ENCODE peak calls at places on chromosomes 3 and 15, in ten cellular contexts. J is activated naive CD4-positive, alpha-beta T cell; D is activated CD4-positive, alpha-beta T cell treated with anti-CD3 and anti-CD28 coated beads for 36 hours; B is HT-29; P is memory B cell; I is EL; T is A549; N is psoas muscle; L is endothelial cell; M is T-helper 17 cell. G is an unnamed sample.

GRCh38 chr3:38397320-38397719 is 50.7 kb downstream of the XYLB start:
- DNase-seq in J (no peak), D (peak), B (peak), P (no peak), I (peak), T (no peak), N (no peak), L (peak), M (no peak), G (peak)

GRCh38 chr3:117645561-117646242 is 936.1 kb downstream of the TUSC7 start:
- DNase-seq in J (no peak), D (no peak), B (no peak), P (no peak), I (peak), T (no peak), N (no peak), L (no peak), M (no peak), G (peak)

GRCh38 chr3:78978037-78978436 is 789.8 kb downstream of the ROBO1 start:
- DNase-seq in J (no peak), D (no peak), B (peak), P (no peak), I (peak), T (peak), N (no peak), L (no peak), M (no peak), G (no peak)

GRCh38 chr15:66462630-66463029 is 34.9 kb downstream of the SNAPC5 start:
- DNase-seq in J (no peak), D (no peak), B (peak), P (no peak), I (no peak), T (no peak), N (no peak), L (no peak), M (no peak), G (no peak)

GRCh38 chr15:29039466-29040366 is 153.9 kb downstream of the APBA2 start:
- DNase-seq in J (no peak), D (peak), B (no peak), P (no peak), I (no peak), T (no peak), N (no peak), L (no peak), M (no peak), G (no peak)

GRCh38 chr15:52529289-52529929 is 729 bp upstream of the MYO5A start:
- DNase-seq in J (no peak), D (peak), B (peak), P (no peak), I (no peak), T (peak), N (no peak), L (no peak), M (no peak), G (no peak)

GRCh38 chr15:76566276-76566675 is 229.7 kb downstream of the ISL2 start:
- DNase-seq in J (no peak), D (no peak), B (no peak), P (no peak), I (no peak), T (no peak), N (no peak), L (no peak), M (no peak), G (no peak)

GRCh38 chr3:14768182-14768790 is 50.5 kb upstream of the FGD5 start:
- DNase-seq in J (no peak), D (no peak), B (no peak), P (no peak), I (no peak), T (no peak), N (no peak), L (no peak), M (no peak), G (no peak)

GRCh38 chr15:29589975-29590374 is 232.3 kb downstream of the TJP1 start:
- DNase-seq in J (no peak), D (no peak), B (no peak), P (no peak), I (no peak), T (no peak), N (no peak), L (no peak), M (no peak), G (no peak)

GRCh38 chr3:40741729-40742128 is 217.0 kb downstream of the ZNF621 start:
- DNase-seq in J (no peak), D (no peak), B (no peak), P (no peak), I (peak), T (peak), N (peak), L (peak), M (no peak), G (peak)

GRCh38 chr3:51942603-51943450 is 664 bp downstream of the PARP3 start:
- DNase-seq in J (no peak), D (peak), B (peak), P (peak), I (peak), T (peak), N (peak), L (no peak), M (no peak), G (peak)

GRCh38 chr15:66766282-66767228 is 64.5 kb downstream of the SMAD6 start:
- DNase-seq in J (no peak), D (no peak), B (peak), P (no peak), I (peak), T (peak), N (no peak), L (no peak), M (no peak), G (peak)

GRCh38 chr3:195312714-195313113 is 41.8 kb upstream of the XXYLT1 start:
- DNase-seq in J (no peak), D (no peak), B (no peak), P (no peak), I (no peak), T (no peak), N (no peak), L (no peak), M (no peak), G (no peak)

GRCh38 chr15:60115579-60116415 is 111.7 kb downstream of the FOXB1 start:
- DNase-seq in J (no peak), D (no peak), B (no peak), P (no peak), I (peak), T (no peak), N (no peak), L (no peak), M (no peak), G (peak)

GRCh38 chr3:99637381-99638111 is 848 bp upstream of the COL8A1 start:
- DNase-seq in J (no peak), D (peak), B (peak), P (no peak), I (peak), T (no peak), N (peak), L (peak), M (no peak), G (peak)

GRCh38 chr15:85312486-85312885 is 67.9 kb upstream of the AKAP13 start:
- DNase-seq in J (no peak), D (no peak), B (no peak), P (peak), I (peak), T (no peak), N (no peak), L (no peak), M (no peak), G (peak)

GRCh38 chr3:39910828-39911464 is 101.5 kb downstream of the MYRIP start:
- DNase-seq in J (no peak), D (no peak), B (no peak), P (no peak), I (peak), T (no peak), N (no peak), L (no peak), M (no peak), G (peak)

G was measured in renal cortical epithelial cell.